ENCODE peak calls at places on chromosomes 6 and 20, in seven cellular contexts. Q is right lobe of liver, N is brain microvascular endothelial cell, T is mammary epithelial cell, V is IMR-90, G is GM23248, U is HCT116. X is an unnamed sample.

GRCh38 chr6:156848533-156848932 is 71.4 kb downstream of the ARID1B start:
- DNase-seq in Q (no peak), N (no peak), T (no peak), V (no peak), G (no peak), U (no peak), X (no peak)

GRCh38 chr6:128964233-128964755 is 81.4 kb downstream of the LAMA2 start:
- DNase-seq in Q (no peak), N (no peak), T (no peak), V (no peak), G (peak; percentile 2), U (no peak), X (no peak)

GRCh38 chr6:93036835-93037234 is 382.5 kb downstream of the EPHA7 start:
- DNase-seq in Q (no peak), N (peak; percentile 9), T (no peak), V (peak; percentile 1), G (no peak), U (no peak), X (no peak)

GRCh38 chr6:136188492-136188891 is 61.6 kb downstream of the MTFR2 start:
- DNase-seq in Q (no peak), N (no peak), T (no peak), V (no peak), G (no peak), U (no peak), X (no peak)

GRCh38 chr6:49913656-49914055 is 47.3 kb upstream of the CRISP1 start:
- DNase-seq in Q (no peak), N (no peak), T (no peak), V (no peak), G (no peak), U (no peak), X (no peak)

GRCh38 chr6:80872951-80873308 is 766.5 kb downstream of the BCKDHB start:
- DNase-seq in Q (no peak), N (no peak), T (no peak), V (no peak), G (no peak), U (no peak), X (no peak)

GRCh38 chr6:7705483-7705882 is 20.4 kb upstream of the BMP6 start:
- DNase-seq in Q (no peak), N (no peak), T (no peak), V (no peak), G (no peak), U (no peak), X (no peak)

GRCh38 chr6:113969888-113970807 is 800 bp downstream of the HDAC2 start:
- DNase-seq in Q (peak; percentile 64), N (no peak), T (peak; percentile 32), V (peak; percentile 35), G (peak; percentile 72), U (no peak), X (peak; percentile 61)

GRCh38 chr20:22207280-22207679 is 377.1 kb downstream of the FOXA2 start:
- DNase-seq in Q (no peak), N (no peak), T (no peak), V (no peak), G (no peak), U (no peak), X (no peak)

GRCh38 chr6:82084324-82084920 is 163.1 kb downstream of the IBTK start:
- DNase-seq in Q (no peak), N (no peak), T (no peak), V (no peak), G (no peak), U (no peak), X (no peak)

GRCh38 chr6:12490904-12491571 is 200.9 kb downstream of the EDN1 start:
- DNase-seq in Q (no peak), N (peak; percentile 88), T (peak; percentile 77), V (peak; percentile 93), G (peak; percentile 95), U (no peak), X (no peak)

GRCh38 chr6:135221505-135221904 is 40.4 kb downstream of the MYB start:
- DNase-seq in Q (no peak), N (no peak), T (no peak), V (no peak), G (no peak), U (no peak), X (no peak)

GRCh38 chr6:79117752-79118151 is 39.7 kb upstream of the PHIP start:
- DNase-seq in Q (no peak), N (peak; percentile 8), T (peak; percentile 41), V (no peak), G (no peak), U (no peak), X (no peak)

GRCh38 chr6:123380257-123380656 is 256.5 kb downstream of the TRDN start:
- DNase-seq in Q (no peak), N (peak; percentile 3), T (peak; percentile 14), V (no peak), G (peak; percentile 47), U (no peak), X (no peak)

GRCh38 chr6:17673543-17674254 is 33.0 kb downstream of the NUP153 start:
- DNase-seq in Q (no peak), N (no peak), T (peak; percentile 1), V (no peak), G (no peak), U (no peak), X (no peak)

GRCh38 chr6:33453361-33454008 is 891 bp upstream of the ZBTB9 start:
- DNase-seq in Q (no peak), N (no peak), T (peak; percentile 6), V (no peak), G (peak; percentile 28), U (no peak), X (no peak)

GRCh38 chr20:19778404-19778803 is 20.3 kb downstream of the RIN2 start:
- DNase-seq in Q (no peak), N (no peak), T (no peak), V (no peak), G (peak; percentile 58), U (no peak), X (no peak)

GRCh38 chr20:16533493-16533892 is 39.8 kb downstream of the KIF16B start:
- DNase-seq in Q (no peak), N (no peak), T (no peak), V (peak; percentile 7), G (no peak), U (no peak), X (no peak)

GRCh38 chr6:51394061-51394460 is 575.4 kb downstream of the TFAP2B start:
- DNase-seq in Q (no peak), N (no peak), T (no peak), V (no peak), G (no peak), U (no peak), X (no peak)

GRCh38 chr6:85498596-85499258 is 48.8 kb downstream of the NT5E start:
- DNase-seq in Q (no peak), N (no peak), T (peak; percentile 83), V (peak; percentile 46), G (peak; percentile 13), U (peak; percentile 19), X (no peak)

GRCh38 chr6:85360794-85361642 is 88.9 kb upstream of the NT5E start:
- DNase-seq in Q (no peak), N (peak; percentile 89), T (peak; percentile 93), V (peak; percentile 98), G (peak; percentile 97), U (peak; percentile 94), X (no peak)

GRCh38 chr6:170067923-170068360 is 222.9 kb downstream of the DLL1 start:
- DNase-seq in Q (no peak), N (no peak), T (no peak), V (no peak), G (no peak), U (no peak), X (peak; percentile 17)

GRCh38 chr6:115091461-115091860 is 748.6 kb upstream of the HS3ST5 start:
- DNase-seq in Q (no peak), N (no peak), T (no peak), V (no peak), G (no peak), U (no peak), X (no peak)

GRCh38 chr20:57374931-57375651 is 16.1 kb upstream of the RBM38 start:
- DNase-seq in Q (no peak), N (no peak), T (no peak), V (no peak), G (no peak), U (no peak), X (no peak)
- H3K36me3 ChIP-seq in Q (peaks cover 40% of the 10 kb centered on the region), N (peaks cover 46% of the 10 kb centered on the region), T (peaks cover 27% of the 10 kb centered on the region), V (peaks cover 67% of the 10 kb centered on the region), G (peaks cover 35% of the 10 kb centered on the region), U (peaks cover 68% of the 10 kb centered on the region), X (peaks cover 100% of the 10 kb centered on the region)

GRCh38 chr20:25218109-25218486 is 22.6 kb downstream of the ENTPD6 start:
- DNase-seq in Q (no peak), N (no peak), T (no peak), V (no peak), G (no peak), U (no peak), X (no peak)
- H3K36me3 ChIP-seq in Q (no peaks in the 10 kb centered on the region), N (peaks cover 43% of the 10 kb centered on the region), T (peaks cover 25% of the 10 kb centered on the region), V (peaks cover 28% of the 10 kb centered on the region), G (peaks cover 11% of the 10 kb centered on the region), U (peaks cover 18% of the 10 kb centered on the region), X (peaks cover 89% of the 10 kb centered on the region)

GRCh38 chr6:56475736-56476457 is 166.8 kb downstream of the DST start:
- DNase-seq in Q (peak; percentile 33), N (peak; percentile 50), T (no peak), V (peak; percentile 71), G (no peak), U (no peak), X (peak; percentile 58)

GRCh38 chr6:56478202-56478601 is 164.5 kb downstream of the DST start:
- DNase-seq in Q (no peak), N (no peak), T (no peak), V (no peak), G (no peak), U (no peak), X (no peak)

GRCh38 chr6:56474531-56474930 is 168.2 kb downstream of the DST start:
- DNase-seq in Q (no peak), N (no peak), T (no peak), V (no peak), G (no peak), U (no peak), X (no peak)

GRCh38 chr6:56479381-56479780 is 163.3 kb downstream of the DST start:
- DNase-seq in Q (no peak), N (no peak), T (no peak), V (no peak), G (no peak), U (no peak), X (no peak)

GRCh38 chr6:56477241-56477640 is 165.4 kb downstream of the DST start:
- DNase-seq in Q (no peak), N (no peak), T (no peak), V (no peak), G (no peak), U (no peak), X (no peak)
- H3K36me3 ChIP-seq in Q (peaks cover 29% of the 10 kb centered on the region), N (peaks cover 53% of the 10 kb centered on the region), T (peaks cover 40% of the 10 kb centered on the region), V (peaks cover 63% of the 10 kb centered on the region), G (peaks cover 83% of the 10 kb centered on the region), U (peaks cover 44% of the 10 kb centered on the region), X (peaks cover 88% of the 10 kb centered on the region)

GRCh38 chr20:38537176-38537575 is 43.8 kb upstream of the ADIG start:
- DNase-seq in Q (no peak), N (no peak), T (peak; percentile 27), V (no peak), G (no peak), U (no peak), X (no peak)

GRCh38 chr20:38538789-38539188 is 42.2 kb upstream of the ADIG start:
- DNase-seq in Q (no peak), N (no peak), T (no peak), V (no peak), G (no peak), U (no peak), X (no peak)

GRCh38 chr20:38536310-38536709 is 44.7 kb upstream of the ADIG start:
- DNase-seq in Q (no peak), N (no peak), T (peak; percentile 73), V (peak; percentile 74), G (peak; percentile 73), U (no peak), X (no peak)

GRCh38 chr20:38534756-38535155 is 46.2 kb upstream of the ADIG start:
- DNase-seq in Q (no peak), N (no peak), T (no peak), V (no peak), G (no peak), U (no peak), X (no peak)
- H3K36me3 ChIP-seq in Q (peaks cover 20% of the 10 kb centered on the region), N (peaks cover 58% of the 10 kb centered on the region), T (peaks cover 34% of the 10 kb centered on the region), V (peaks cover 27% of the 10 kb centered on the region), G (peaks cover 67% of the 10 kb centered on the region), U (peaks cover 19% of the 10 kb centered on the region), X (peaks cover 41% of the 10 kb centered on the region)

X was measured in stomach.